ENCODE peak calls at places on chromosomes 7 and 10, in nine cellular contexts. One of them, this sample, is unnamed.

GRCh38 chr10:127048630-127049029 is 143.4 kb downstream of the DOCK1 start:
- DNase-seq in cardiac muscle cell: no peak
- DNase-seq in WERI-Rb-1: no peak
- DNase-seq in HCEC 1CT: no peak
- DNase-seq in ovary: no peak
- DNase-seq in RPMI8226: peak
- DNase-seq in heart right ventricle: no peak
- DNase-seq in stomach: no peak
- DNase-seq in LoVo: no peak
- DNase-seq in this sample: no peak

GRCh38 chr10:25694206-25694933 is 239.7 kb upstream of the MYO3A start:
- DNase-seq in cardiac muscle cell: no peak
- DNase-seq in WERI-Rb-1: no peak
- DNase-seq in HCEC 1CT: no peak
- DNase-seq in ovary: no peak
- DNase-seq in RPMI8226: no peak
- DNase-seq in heart right ventricle: no peak
- DNase-seq in stomach: no peak
- DNase-seq in LoVo: no peak
- DNase-seq in this sample: no peak

GRCh38 chr7:85074-85945 is 107.1 kb upstream of the FAM20C start:
- DNase-seq in cardiac muscle cell: peak
- DNase-seq in WERI-Rb-1: no peak
- DNase-seq in HCEC 1CT: no peak
- DNase-seq in ovary: no peak
- DNase-seq in RPMI8226: no peak
- DNase-seq in heart right ventricle: no peak
- DNase-seq in stomach: peak
- DNase-seq in LoVo: no peak
- DNase-seq in this sample: no peak

GRCh38 chr10:5965266-5965665 is 12.1 kb downstream of the IL15RA start:
- DNase-seq in cardiac muscle cell: no peak
- DNase-seq in WERI-Rb-1: no peak
- DNase-seq in HCEC 1CT: no peak
- DNase-seq in ovary: peak
- DNase-seq in RPMI8226: no peak
- DNase-seq in heart right ventricle: no peak
- DNase-seq in stomach: peak
- DNase-seq in LoVo: no peak
- DNase-seq in this sample: no peak

GRCh38 chr7:157224627-157225026 is 85.9 kb downstream of the UBE3C start:
- DNase-seq in cardiac muscle cell: peak
- DNase-seq in WERI-Rb-1: no peak
- DNase-seq in HCEC 1CT: peak
- DNase-seq in ovary: no peak
- DNase-seq in RPMI8226: no peak
- DNase-seq in heart right ventricle: no peak
- DNase-seq in stomach: no peak
- DNase-seq in LoVo: no peak
- DNase-seq in this sample: no peak

GRCh38 chr7:132138817-132139216 is 437.5 kb downstream of the PLXNA4 start:
- DNase-seq in cardiac muscle cell: no peak
- DNase-seq in WERI-Rb-1: peak
- DNase-seq in HCEC 1CT: no peak
- DNase-seq in ovary: no peak
- DNase-seq in RPMI8226: no peak
- DNase-seq in heart right ventricle: no peak
- DNase-seq in stomach: no peak
- DNase-seq in LoVo: no peak
- DNase-seq in this sample: no peak

GRCh38 chr10:130236711-130237110 is 100.5 kb downstream of the GLRX3 start:
- DNase-seq in cardiac muscle cell: no peak
- DNase-seq in WERI-Rb-1: no peak
- DNase-seq in HCEC 1CT: no peak
- DNase-seq in ovary: no peak
- DNase-seq in RPMI8226: no peak
- DNase-seq in heart right ventricle: no peak
- DNase-seq in stomach: peak
- DNase-seq in LoVo: no peak
- DNase-seq in this sample: no peak

GRCh38 chr7:55092186-55092976 is 73.6 kb downstream of the EGFR start:
- DNase-seq in cardiac muscle cell: no peak
- DNase-seq in WERI-Rb-1: no peak
- DNase-seq in HCEC 1CT: no peak
- DNase-seq in ovary: no peak
- DNase-seq in RPMI8226: no peak
- DNase-seq in heart right ventricle: no peak
- DNase-seq in stomach: no peak
- DNase-seq in LoVo: no peak
- DNase-seq in this sample: no peak

GRCh38 chr10:36493511-36493880 is 631.9 kb upstream of the ANKRD30A start:
- DNase-seq in cardiac muscle cell: no peak
- DNase-seq in WERI-Rb-1: no peak
- DNase-seq in HCEC 1CT: peak
- DNase-seq in ovary: no peak
- DNase-seq in RPMI8226: no peak
- DNase-seq in heart right ventricle: no peak
- DNase-seq in stomach: no peak
- DNase-seq in LoVo: no peak
- DNase-seq in this sample: no peak

GRCh38 chr10:73095479-73096021 is 1.1 kb downstream of the P4HA1 start:
- DNase-seq in cardiac muscle cell: peak
- DNase-seq in WERI-Rb-1: peak
- DNase-seq in HCEC 1CT: peak
- DNase-seq in ovary: peak
- DNase-seq in RPMI8226: peak
- DNase-seq in heart right ventricle: peak
- DNase-seq in stomach: peak
- DNase-seq in LoVo: peak
- DNase-seq in this sample: peak

GRCh38 chr10:38094923-38095574 is 912 bp downstream of the ZNF37A start:
- DNase-seq in cardiac muscle cell: no peak
- DNase-seq in WERI-Rb-1: no peak
- DNase-seq in HCEC 1CT: no peak
- DNase-seq in ovary: peak
- DNase-seq in RPMI8226: no peak
- DNase-seq in heart right ventricle: peak
- DNase-seq in stomach: no peak
- DNase-seq in LoVo: no peak
- DNase-seq in this sample: no peak

GRCh38 chr7:447523-447922 is 72.1 kb downstream of the PDGFA start:
- DNase-seq in cardiac muscle cell: no peak
- DNase-seq in WERI-Rb-1: no peak
- DNase-seq in HCEC 1CT: no peak
- DNase-seq in ovary: no peak
- DNase-seq in RPMI8226: no peak
- DNase-seq in heart right ventricle: no peak
- DNase-seq in stomach: no peak
- DNase-seq in LoVo: no peak
- DNase-seq in this sample: no peak

GRCh38 chr7:103715376-103716110 is 269.5 kb upstream of the SLC26A5 start:
- DNase-seq in cardiac muscle cell: no peak
- DNase-seq in WERI-Rb-1: no peak
- DNase-seq in HCEC 1CT: no peak
- DNase-seq in ovary: no peak
- DNase-seq in RPMI8226: no peak
- DNase-seq in heart right ventricle: no peak
- DNase-seq in stomach: no peak
- DNase-seq in LoVo: no peak
- DNase-seq in this sample: no peak

GRCh38 chr7:121604627-121605296 is 208.7 kb upstream of the FAM3C start:
- DNase-seq in cardiac muscle cell: peak
- DNase-seq in WERI-Rb-1: no peak
- DNase-seq in HCEC 1CT: peak
- DNase-seq in ovary: no peak
- DNase-seq in RPMI8226: no peak
- DNase-seq in heart right ventricle: no peak
- DNase-seq in stomach: no peak
- DNase-seq in LoVo: no peak
- DNase-seq in this sample: no peak

GRCh38 chr10:91054325-91054724 is 133.4 kb upstream of the ANKRD1 start:
- DNase-seq in cardiac muscle cell: peak
- DNase-seq in WERI-Rb-1: no peak
- DNase-seq in HCEC 1CT: no peak
- DNase-seq in ovary: no peak
- DNase-seq in RPMI8226: no peak
- DNase-seq in heart right ventricle: no peak
- DNase-seq in stomach: no peak
- DNase-seq in LoVo: no peak
- DNase-seq in this sample: no peak

GRCh38 chr7:55060085-55060484 is 41.3 kb downstream of the EGFR start:
- DNase-seq in cardiac muscle cell: no peak
- DNase-seq in WERI-Rb-1: no peak
- DNase-seq in HCEC 1CT: no peak
- DNase-seq in ovary: no peak
- DNase-seq in RPMI8226: no peak
- DNase-seq in heart right ventricle: no peak
- DNase-seq in stomach: no peak
- DNase-seq in LoVo: no peak
- DNase-seq in this sample: no peak

GRCh38 chr7:78007231-78007630 is 208.7 kb downstream of the PHTF2 start:
- DNase-seq in cardiac muscle cell: no peak
- DNase-seq in WERI-Rb-1: no peak
- DNase-seq in HCEC 1CT: no peak
- DNase-seq in ovary: no peak
- DNase-seq in RPMI8226: no peak
- DNase-seq in heart right ventricle: no peak
- DNase-seq in stomach: no peak
- DNase-seq in LoVo: no peak
- DNase-seq in this sample: no peak

GRCh38 chr7:28036748-28037147 is 143.8 kb downstream of the JAZF1 start:
- DNase-seq in cardiac muscle cell: no peak
- DNase-seq in WERI-Rb-1: no peak
- DNase-seq in HCEC 1CT: peak
- DNase-seq in ovary: no peak
- DNase-seq in RPMI8226: no peak
- DNase-seq in heart right ventricle: no peak
- DNase-seq in stomach: no peak
- DNase-seq in LoVo: no peak
- DNase-seq in this sample: no peak

GRCh38 chr10:14621037-14621436 is 153.7 kb downstream of the FAM107B start:
- DNase-seq in cardiac muscle cell: no peak
- DNase-seq in WERI-Rb-1: no peak
- DNase-seq in HCEC 1CT: no peak
- DNase-seq in ovary: no peak
- DNase-seq in RPMI8226: no peak
- DNase-seq in heart right ventricle: no peak
- DNase-seq in stomach: no peak
- DNase-seq in LoVo: no peak
- DNase-seq in this sample: no peak

GRCh38 chr7:157405914-157406810 is 69.4 kb downstream of the DNAJB6 start:
- DNase-seq in cardiac muscle cell: no peak
- DNase-seq in WERI-Rb-1: no peak
- DNase-seq in HCEC 1CT: no peak
- DNase-seq in ovary: no peak
- DNase-seq in RPMI8226: no peak
- DNase-seq in heart right ventricle: peak
- DNase-seq in stomach: no peak
- DNase-seq in LoVo: no peak
- DNase-seq in this sample: no peak